ENCODE peak calls at places on chromosomes 16 and 17, in five cellular contexts. One of them, this sample, is unnamed.

GRCh38 chr16:56999409-57000270 is 10.3 kb downstream of the NLRC5 start:
- DNase-seq in GOT3: no peak
- DNase-seq in NCI-H2171 treated with DMSO at 0.1 percent for 48 hours: no peak
- DNase-seq in ureter: no peak
- DNase-seq in smooth muscle cell of the brain vasculature: no peak
- DNase-seq in this sample: no peak

GRCh38 chr16:66954097-66954659 is 6.9 kb upstream of the CES3 start:
- DNase-seq in GOT3: no peak
- DNase-seq in NCI-H2171 treated with DMSO at 0.1 percent for 48 hours: peak; percentile 72
- DNase-seq in ureter: peak; percentile 80
- DNase-seq in smooth muscle cell of the brain vasculature: peak; percentile 65
- DNase-seq in this sample: peak; percentile 50

GRCh38 chr17:28499366-28499668 is 6.8 kb upstream of the FOXN1 start:
- DNase-seq in GOT3: no peak
- DNase-seq in NCI-H2171 treated with DMSO at 0.1 percent for 48 hours: no peak
- DNase-seq in ureter: no peak
- DNase-seq in smooth muscle cell of the brain vasculature: no peak
- DNase-seq in this sample: no peak

GRCh38 chr17:74778960-74779359 is 2.8 kb upstream of the NAT9 start:
- DNase-seq in GOT3: no peak
- DNase-seq in NCI-H2171 treated with DMSO at 0.1 percent for 48 hours: no peak
- DNase-seq in ureter: no peak
- DNase-seq in smooth muscle cell of the brain vasculature: no peak
- DNase-seq in this sample: no peak

GRCh38 chr17:29237476-29238132 is 9.1 kb upstream of the CRYBA1 start:
- DNase-seq in GOT3: no peak
- DNase-seq in NCI-H2171 treated with DMSO at 0.1 percent for 48 hours: no peak
- DNase-seq in ureter: no peak
- DNase-seq in smooth muscle cell of the brain vasculature: no peak
- DNase-seq in this sample: no peak

GRCh38 chr16:72875291-72876036 is 172.5 kb downstream of the ZFHX3 start:
- DNase-seq in GOT3: no peak
- DNase-seq in NCI-H2171 treated with DMSO at 0.1 percent for 48 hours: peak; percentile 92
- DNase-seq in ureter: no peak
- DNase-seq in smooth muscle cell of the brain vasculature: no peak
- DNase-seq in this sample: no peak

GRCh38 chr16:17784073-17784472 is 313.3 kb upstream of the XYLT1 start:
- DNase-seq in GOT3: no peak
- DNase-seq in NCI-H2171 treated with DMSO at 0.1 percent for 48 hours: no peak
- DNase-seq in ureter: no peak
- DNase-seq in smooth muscle cell of the brain vasculature: no peak
- DNase-seq in this sample: no peak

GRCh38 chr16:25066426-25066746 is 45.2 kb upstream of the LCMT1 start:
- DNase-seq in GOT3: no peak
- DNase-seq in NCI-H2171 treated with DMSO at 0.1 percent for 48 hours: no peak
- DNase-seq in ureter: no peak
- DNase-seq in smooth muscle cell of the brain vasculature: no peak
- DNase-seq in this sample: no peak

GRCh38 chr16:53565300-53565699 is 62.3 kb upstream of the AKTIP start:
- DNase-seq in GOT3: no peak
- DNase-seq in NCI-H2171 treated with DMSO at 0.1 percent for 48 hours: no peak
- DNase-seq in ureter: no peak
- DNase-seq in smooth muscle cell of the brain vasculature: no peak
- DNase-seq in this sample: no peak

GRCh38 chr16:56708821-56709685 is 20.9 kb upstream of the NUP93 start:
- DNase-seq in GOT3: no peak
- DNase-seq in NCI-H2171 treated with DMSO at 0.1 percent for 48 hours: peak; percentile 36
- DNase-seq in ureter: no peak
- DNase-seq in smooth muscle cell of the brain vasculature: no peak
- DNase-seq in this sample: no peak

GRCh38 chr17:2053380-2054261 is 1.3 kb upstream of the HIC1 start:
- DNase-seq in GOT3: no peak
- DNase-seq in NCI-H2171 treated with DMSO at 0.1 percent for 48 hours: peak; percentile 63
- DNase-seq in ureter: peak; percentile 83
- DNase-seq in smooth muscle cell of the brain vasculature: no peak
- DNase-seq in this sample: no peak

GRCh38 chr17:61498595-61498994 is 46.4 kb downstream of the TBX4 start:
- DNase-seq in GOT3: no peak
- DNase-seq in NCI-H2171 treated with DMSO at 0.1 percent for 48 hours: no peak
- DNase-seq in ureter: no peak
- DNase-seq in smooth muscle cell of the brain vasculature: no peak
- DNase-seq in this sample: no peak

GRCh38 chr17:50659220-50659619 is 24.5 kb downstream of the ABCC3 start:
- DNase-seq in GOT3: no peak
- DNase-seq in NCI-H2171 treated with DMSO at 0.1 percent for 48 hours: no peak
- DNase-seq in ureter: no peak
- DNase-seq in smooth muscle cell of the brain vasculature: no peak
- DNase-seq in this sample: no peak

GRCh38 chr17:48483471-48484131 is 47.2 kb downstream of the HOXB1 start:
- DNase-seq in GOT3: peak; percentile 80
- DNase-seq in NCI-H2171 treated with DMSO at 0.1 percent for 48 hours: no peak
- DNase-seq in ureter: no peak
- DNase-seq in smooth muscle cell of the brain vasculature: peak; percentile 70
- DNase-seq in this sample: no peak

GRCh38 chr16:74726736-74727135 is 26.1 kb upstream of the MLKL start:
- DNase-seq in GOT3: no peak
- DNase-seq in NCI-H2171 treated with DMSO at 0.1 percent for 48 hours: no peak
- DNase-seq in ureter: no peak
- DNase-seq in smooth muscle cell of the brain vasculature: no peak
- DNase-seq in this sample: no peak

GRCh38 chr17:40020146-40020545 is 4.9 kb downstream of the CSF3 start:
- DNase-seq in GOT3: no peak
- DNase-seq in NCI-H2171 treated with DMSO at 0.1 percent for 48 hours: peak; percentile 46
- DNase-seq in ureter: no peak
- DNase-seq in smooth muscle cell of the brain vasculature: no peak
- DNase-seq in this sample: no peak

This sample was measured in NCI-H524 treated with DMSO at 0.1 percent for 48 hours.